ENCODE peak calls at places on chromosomes 12 and 14, in ten cellular contexts. N, F, H, Z, Y, U, P, E, A and T are unnamed samples.

GRCh38 chr12:93109794-93110203 is 180.7 kb upstream of the EEA1 start:
- DNase-seq in A (no peak), Z (no peak), E (no peak), U (no peak), P (no peak), F (no peak), H (no peak), N (no peak), Y (no peak), T (no peak)

GRCh38 chr12:103455020-103455763 is 40.6 kb downstream of the C12orf42 start:
- DNase-seq in U (no peak), P (no peak), Z (no peak), H (no peak), A (no peak), F (no peak), E (no peak), N (no peak), Y (no peak), T (no peak)

GRCh38 chr14:93914278-93914677 is 12.9 kb upstream of the FAM181A start:
- DNase-seq in A (no peak), U (no peak), F (no peak), H (no peak), Y (no peak), N (no peak), Z (peak), P (no peak), E (no peak), T (no peak)

GRCh38 chr12:82896286-82896685 is 209.6 kb downstream of the TMTC2 start:
- DNase-seq in A (no peak), F (no peak), H (no peak), P (no peak), Z (no peak), E (no peak), U (no peak), N (no peak), Y (no peak), T (no peak)

GRCh38 chr12:49368240-49368600 is 958 bp downstream of the SPATS2 start:
- DNase-seq in Y (no peak), E (no peak), H (no peak), A (no peak), Z (no peak), F (no peak), P (no peak), U (peak), N (no peak), T (no peak)

GRCh38 chr14:35400707-35401421 is 3.7 kb downstream of the NFKBIA start:
- DNase-seq in U (no peak), N (peak), H (no peak), Y (no peak), E (peak), F (no peak), P (no peak), A (peak), Z (no peak), T (peak)

GRCh38 chr12:130620756-130621155 is 95.3 kb downstream of the RIMBP2 start:
- DNase-seq in N (no peak), H (no peak), U (no peak), E (no peak), Y (no peak), P (no peak), A (no peak), F (no peak), Z (no peak), T (no peak)

GRCh38 chr14:104359969-104360442 is 219.6 kb upstream of the C14orf180 start:
- DNase-seq in A (no peak), Y (no peak), E (no peak), U (no peak), P (no peak), H (peak), F (no peak), Z (peak), N (no peak), T (no peak)

GRCh38 chr12:126337556-126337955 is 1272.3 kb downstream of the AACS start:
- DNase-seq in N (no peak), H (no peak), Z (no peak), Y (no peak), P (no peak), F (no peak), U (no peak), E (no peak), A (no peak), T (no peak)